ENCODE peak calls at places on chromosome 11, in seven cellular contexts. E, T, Q, L, O, S and F are unnamed samples.

GRCh38 chr11:32418836-32419235 is 16.5 kb downstream of the WT1 start:
- DNase-seq in E (no peak), T (no peak), Q (no peak), L (no peak), O (no peak), S (no peak), F (no peak)

GRCh38 chr11:2507945-2508749 is 63.3 kb downstream of the KCNQ1 start:
- DNase-seq in E (no peak), T (no peak), Q (no peak), L (no peak), O (no peak), S (no peak), F (no peak)

GRCh38 chr11:96259053-96259837 is 83.8 kb downstream of the MAML2 start:
- DNase-seq in E (no peak), T (peak; percentile 87), Q (no peak), L (peak; percentile 75), O (no peak), S (no peak), F (no peak)

GRCh38 chr11:68031136-68031459 is 617 bp downstream of the NDUFS8 start:
- DNase-seq in E (no peak), T (peak; percentile 60), Q (no peak), L (peak; percentile 49), O (no peak), S (no peak), F (no peak)

GRCh38 chr11:1298695-1299492 is 10.5 kb downstream of the TOLLIP start:
- DNase-seq in E (peak; percentile 85), T (peak; percentile 93), Q (no peak), L (no peak), O (peak; percentile 37), S (peak; percentile 87), F (peak; percentile 71)

GRCh38 chr11:124793466-124794278 is 6.5 kb downstream of the MSANTD2 start:
- DNase-seq in E (no peak), T (peak; percentile 70), Q (no peak), L (peak; percentile 86), O (peak; percentile 15), S (peak; percentile 64), F (no peak)

GRCh38 chr11:80441821-80442220 is 1001.0 kb upstream of the TENM4 start:
- DNase-seq in E (no peak), T (no peak), Q (no peak), L (no peak), O (no peak), S (no peak), F (no peak)

GRCh38 chr11:47915407-47916137 is 64.8 kb upstream of the PTPRJ start:
- DNase-seq in E (no peak), T (no peak), Q (no peak), L (peak; percentile 38), O (peak; percentile 20), S (no peak), F (no peak)

GRCh38 chr11:44868455-44869421 is 81.9 kb downstream of the TP53I11 start:
- DNase-seq in E (no peak), T (no peak), Q (no peak), L (no peak), O (no peak), S (no peak), F (no peak)

GRCh38 chr11:102287963-102288744 is 29.1 kb upstream of the BIRC3 start:
- DNase-seq in E (no peak), T (peak; percentile 88), Q (no peak), L (peak; percentile 85), O (peak; percentile 41), S (peak; percentile 68), F (peak; percentile 52)

GRCh38 chr11:8261316-8261715 is 2.4 kb downstream of the LMO1 start:
- DNase-seq in E (no peak), T (no peak), Q (no peak), L (no peak), O (no peak), S (no peak), F (no peak)

GRCh38 chr11:9065614-9066431 is 25.6 kb downstream of the SCUBE2 start:
- DNase-seq in E (no peak), T (no peak), Q (no peak), L (no peak), O (no peak), S (no peak), F (no peak)

GRCh38 chr11:125945011-125945796 is 640 bp upstream of the VSIG10L2 start:
- DNase-seq in E (no peak), T (no peak), Q (no peak), L (no peak), O (no peak), S (no peak), F (no peak)

GRCh38 chr11:113729456-113729855 is 23.3 kb upstream of the TMPRSS5 start:
- DNase-seq in E (no peak), T (peak; percentile 52), Q (no peak), L (no peak), O (no peak), S (no peak), F (no peak)

GRCh38 chr11:130131957-130132850 is 27.4 kb upstream of the ST14 start:
- DNase-seq in E (no peak), T (peak; percentile 78), Q (no peak), L (peak; percentile 87), O (peak; percentile 38), S (peak; percentile 72), F (no peak)

GRCh38 chr11:115501895-115502589 is 2.2 kb downstream of the CADM1 start:
- DNase-seq in E (no peak), T (no peak), Q (no peak), L (peak; percentile 4), O (peak; percentile 7), S (peak; percentile 3), F (peak; percentile 25)

GRCh38 chr11:32358729-32359128 is 76.6 kb downstream of the WT1 start:
- DNase-seq in E (no peak), T (no peak), Q (no peak), L (no peak), O (peak; percentile 79), S (peak; percentile 9), F (no peak)

GRCh38 chr11:110715541-110715940 is 3.3 kb upstream of the ARHGAP20 start:
- DNase-seq in E (no peak), T (peak; percentile 74), Q (no peak), L (no peak), O (no peak), S (no peak), F (no peak)

GRCh38 chr11:113550179-113550578 is 75.0 kb upstream of the DRD2 start:
- DNase-seq in E (no peak), T (no peak), Q (no peak), L (no peak), O (no peak), S (no peak), F (peak; percentile 73)

GRCh38 chr11:67022961-67023956 is at the start of gene SYT12:
- DNase-seq in E (peak; percentile 37), T (peak; percentile 61), Q (no peak), L (peak; percentile 37), O (peak; percentile 51), S (no peak), F (no peak)

GRCh38 chr11:2737876-2738275 is 38.1 kb upstream of the KCNQ1OT1 start:
- DNase-seq in E (peak; percentile 68), T (peak; percentile 23), Q (no peak), L (no peak), O (no peak), S (peak; percentile 73), F (no peak)

GRCh38 chr11:34546511-34547206 is 33.1 kb upstream of the ELF5 start:
- DNase-seq in E (no peak), T (no peak), Q (no peak), L (no peak), O (no peak), S (peak; percentile 11), F (no peak)

GRCh38 chr11:61745796-61746653 is 6.4 kb upstream of the MYRF start:
- DNase-seq in E (no peak), T (no peak), Q (no peak), L (no peak), O (peak; percentile 41), S (no peak), F (peak; percentile 8)

GRCh38 chr11:130897262-130898182 is 18.8 kb downstream of the SNX19 start:
- DNase-seq in E (peak; percentile 84), T (peak; percentile 96), Q (no peak), L (peak; percentile 64), O (no peak), S (peak; percentile 23), F (no peak)

GRCh38 chr11:35158371-35159081 is 19.6 kb downstream of the CD44 start:
- DNase-seq in E (no peak), T (peak; percentile 50), Q (no peak), L (peak; percentile 47), O (no peak), S (peak; percentile 55), F (no peak)

GRCh38 chr11:115464269-115464668 is 39.9 kb downstream of the CADM1 start:
- DNase-seq in E (no peak), T (no peak), Q (no peak), L (no peak), O (no peak), S (no peak), F (no peak)

GRCh38 chr11:16155448-16155847 is 200.9 kb downstream of the SOX6 start:
- DNase-seq in E (no peak), T (no peak), Q (no peak), L (no peak), O (no peak), S (no peak), F (no peak)

GRCh38 chr11:27757953-27758352 is 57.7 kb upstream of the BDNF start:
- DNase-seq in E (no peak), T (peak; percentile 57), Q (no peak), L (peak; percentile 5), O (no peak), S (no peak), F (no peak)

GRCh38 chr11:32874144-32874543 is 18.5 kb upstream of the QSER1 start:
- DNase-seq in E (no peak), T (no peak), Q (no peak), L (no peak), O (no peak), S (no peak), F (no peak)

GRCh38 chr11:2535673-2536439 is 91.0 kb downstream of the KCNQ1 start:
- DNase-seq in E (peak; percentile 37), T (no peak), Q (no peak), L (no peak), O (no peak), S (no peak), F (no peak)

GRCh38 chr11:103085758-103086365 is 6.1 kb downstream of the DCUN1D5 start:
- DNase-seq in E (no peak), T (peak; percentile 50), Q (no peak), L (peak; percentile 17), O (no peak), S (no peak), F (no peak)

GRCh38 chr11:63537293-63538101 is 889 bp downstream of the PLAAT4 start:
- DNase-seq in E (peak; percentile 71), T (peak; percentile 47), Q (no peak), L (peak; percentile 8), O (no peak), S (no peak), F (no peak)

GRCh38 chr11:45227836-45228235 is 58.3 kb downstream of the SYT13 start:
- DNase-seq in E (no peak), T (no peak), Q (no peak), L (no peak), O (no peak), S (no peak), F (no peak)

GRCh38 chr11:130828741-130829140 is 87.5 kb downstream of the SNX19 start:
- DNase-seq in E (peak; percentile 53), T (no peak), Q (no peak), L (no peak), O (no peak), S (no peak), F (no peak)

GRCh38 chr11:118632577-118633318 is 25.3 kb downstream of the PHLDB1 start:
- DNase-seq in E (peak; percentile 26), T (no peak), Q (no peak), L (no peak), O (no peak), S (no peak), F (no peak)

GRCh38 chr11:27234043-27234668 is 128.9 kb downstream of the CCDC34 start:
- DNase-seq in E (peak; percentile 40), T (peak; percentile 98), Q (no peak), L (no peak), O (peak; percentile 35), S (peak; percentile 58), F (no peak)

GRCh38 chr11:73645972-73646631 is at the start of gene PLEKHB1:
- DNase-seq in E (peak; percentile 35), T (no peak), Q (no peak), L (no peak), O (peak; percentile 57), S (no peak), F (no peak)

GRCh38 chr11:100151944-100152343 is 535.1 kb upstream of the ARHGAP42 start:
- DNase-seq in E (no peak), T (peak; percentile 2), Q (no peak), L (no peak), O (no peak), S (no peak), F (no peak)